ENCODE peak calls at places on chromosome 17, in nine cellular contexts. S is left lung; V is cardiac fibroblast; Z is activated CD4-positive, alpha-beta T cell treated with anti-CD3 and anti-CD28 coated beads, Interleukin-2, amount 50 U/mL, for 24 hours; W is fibroblast of lung; E is right lobe of liver; I is transverse colon; J is memory B cell; X is SK-N-DZ. N is an unnamed sample.

GRCh38 chr17:32310927-32311568 is 30.9 kb downstream of the C17orf75 start:
- DNase-seq in X (peak; percentile 92), E (no peak), J (no peak), V (peak; percentile 18), I (no peak), Z (no peak), S (no peak), W (peak; percentile 13), N (no peak)

GRCh38 chr17:46977348-46977747 is 1.7 kb downstream of the RPRML start:
- DNase-seq in J (no peak), Z (no peak), E (no peak), W (peak; percentile 16), I (peak; percentile 19), X (peak; percentile 90), V (peak; percentile 27), S (no peak), N (peak; percentile 89)

GRCh38 chr17:38914741-38915638 is 10.4 kb upstream of the LASP1NB start:
- DNase-seq in S (no peak), E (peak; percentile 47), X (no peak), V (no peak), J (no peak), W (no peak), Z (no peak), I (no peak), N (no peak)

GRCh38 chr17:45640141-45640850 is 143.8 kb upstream of the CRHR1 start:
- DNase-seq in W (peak; percentile 77), I (peak; percentile 68), J (peak; percentile 74), V (peak; percentile 84), Z (peak; percentile 67), S (no peak), X (peak; percentile 81), E (peak; percentile 73), N (peak; percentile 84)

GRCh38 chr17:73834684-73835343 is 190.6 kb upstream of the SDK2 start:
- DNase-seq in J (no peak), I (peak; percentile 41), W (no peak), E (no peak), S (no peak), Z (no peak), V (no peak), X (no peak), N (no peak)

GRCh38 chr17:15287533-15288267 is 22.6 kb upstream of the PMP22 start:
- DNase-seq in Z (no peak), S (no peak), I (no peak), X (no peak), E (no peak), V (peak; percentile 42), W (peak; percentile 41), J (no peak), N (no peak)

GRCh38 chr17:19021622-19022083 is 17.1 kb upstream of the FAM83G start:
- DNase-seq in V (no peak), Z (peak; percentile 37), S (peak; percentile 74), W (no peak), J (no peak), E (no peak), I (no peak), X (no peak), N (no peak)

GRCh38 chr17:81898029-81898866 is 3.8 kb upstream of the NPB start:
- DNase-seq in V (peak; percentile 62), W (peak; percentile 56), X (no peak), Z (no peak), I (no peak), E (no peak), J (no peak), S (no peak), N (peak; percentile 76)

GRCh38 chr17:82126479-82127314 is 28.7 kb upstream of the FASN start:
- DNase-seq in S (no peak), W (no peak), J (no peak), V (no peak), X (no peak), I (peak; percentile 21), E (no peak), Z (peak; percentile 66), N (no peak)

N was measured in H4.